ENCODE peak calls at places on chromosomes 6 and 20, in four cellular contexts. One of them, this sample, is unnamed. For H3K9me3, the result is how much of the 10 kb centered on the place peaks cover.

GRCh38 chr6:11653028-11653583 is 115.6 kb downstream of the TMEM170B start:
- DNase-seq in heart right ventricle: peak
- DNase-seq in effector memory CD4-positive, alpha-beta T cell: no peak
- DNase-seq in suprapubic skin: no peak
- DNase-seq in this sample: no peak

GRCh38 chr20:59634435-59635005 is 30.2 kb downstream of the PHACTR3 start:
- DNase-seq in heart right ventricle: no peak
- DNase-seq in effector memory CD4-positive, alpha-beta T cell: no peak
- DNase-seq in suprapubic skin: no peak
- DNase-seq in this sample: no peak

GRCh38 chr6:7236312-7237209 is 76.4 kb downstream of the SSR1 start:
- DNase-seq in heart right ventricle: no peak
- DNase-seq in effector memory CD4-positive, alpha-beta T cell: no peak
- DNase-seq in suprapubic skin: peak
- DNase-seq in this sample: no peak

GRCh38 chr20:48687097-48687800 is 140.6 kb downstream of the PREX1 start:
- DNase-seq in heart right ventricle: no peak
- DNase-seq in effector memory CD4-positive, alpha-beta T cell: no peak
- DNase-seq in suprapubic skin: no peak
- DNase-seq in this sample: no peak

GRCh38 chr6:12335717-12336116 is 45.6 kb downstream of the EDN1 start:
- DNase-seq in heart right ventricle: no peak
- DNase-seq in effector memory CD4-positive, alpha-beta T cell: no peak
- DNase-seq in suprapubic skin: no peak
- DNase-seq in this sample: no peak

GRCh38 chr6:167930300-167930699 is 67.2 kb upstream of the KIF25 start:
- DNase-seq in heart right ventricle: no peak
- DNase-seq in effector memory CD4-positive, alpha-beta T cell: no peak
- DNase-seq in suprapubic skin: no peak
- DNase-seq in this sample: no peak

GRCh38 chr20:43798591-43799149 is 71.9 kb upstream of the GTSF1L start:
- DNase-seq in heart right ventricle: no peak
- DNase-seq in effector memory CD4-positive, alpha-beta T cell: no peak
- DNase-seq in suprapubic skin: no peak
- DNase-seq in this sample: no peak

GRCh38 chr6:13794184-13794583 is 20.2 kb downstream of the MCUR1 start:
- DNase-seq in heart right ventricle: no peak
- DNase-seq in effector memory CD4-positive, alpha-beta T cell: no peak
- DNase-seq in suprapubic skin: no peak
- DNase-seq in this sample: no peak

GRCh38 chr6:114342086-114342825 is 567 bp downstream of the HS3ST5 start:
- DNase-seq in heart right ventricle: no peak
- DNase-seq in effector memory CD4-positive, alpha-beta T cell: no peak
- DNase-seq in suprapubic skin: no peak
- DNase-seq in this sample: no peak

GRCh38 chr6:13488015-13488895 is 855 bp upstream of the GFOD1 start:
- DNase-seq in heart right ventricle: peak
- DNase-seq in effector memory CD4-positive, alpha-beta T cell: no peak
- DNase-seq in suprapubic skin: peak
- DNase-seq in this sample: no peak

GRCh38 chr6:12804967-12805645 is 88.5 kb downstream of the PHACTR1 start:
- DNase-seq in heart right ventricle: no peak
- DNase-seq in effector memory CD4-positive, alpha-beta T cell: no peak
- DNase-seq in suprapubic skin: no peak
- DNase-seq in this sample: no peak

GRCh38 chr6:133467982-133468380 is 226.8 kb downstream of the EYA4 start:
- DNase-seq in heart right ventricle: no peak
- DNase-seq in effector memory CD4-positive, alpha-beta T cell: no peak
- DNase-seq in suprapubic skin: no peak
- DNase-seq in this sample: no peak

GRCh38 chr20:34515484-34516037 is 661 bp upstream of the DYNLRB1 start:
- DNase-seq in heart right ventricle: no peak
- DNase-seq in effector memory CD4-positive, alpha-beta T cell: peak
- DNase-seq in suprapubic skin: no peak
- DNase-seq in this sample: peak

GRCh38 chr20:24970030-24970553 is 21.0 kb downstream of the CST7 start:
- DNase-seq in heart right ventricle: no peak
- DNase-seq in effector memory CD4-positive, alpha-beta T cell: no peak
- DNase-seq in suprapubic skin: no peak
- DNase-seq in this sample: no peak

GRCh38 chr6:55886185-55886836 is 10.9 kb upstream of the BMP5 start:
- DNase-seq in heart right ventricle: no peak
- DNase-seq in effector memory CD4-positive, alpha-beta T cell: no peak
- DNase-seq in suprapubic skin: no peak
- DNase-seq in this sample: no peak

GRCh38 chr6:145829102-145829501 is 14.5 kb upstream of the FBXO30 start:
- DNase-seq in heart right ventricle: peak
- DNase-seq in effector memory CD4-positive, alpha-beta T cell: no peak
- DNase-seq in suprapubic skin: no peak
- DNase-seq in this sample: no peak

GRCh38 chr6:34235605-34236422 is 859 bp upstream of the HMGA1 start:
- DNase-seq in heart right ventricle: peak
- DNase-seq in effector memory CD4-positive, alpha-beta T cell: peak
- DNase-seq in suprapubic skin: peak
- DNase-seq in this sample: peak

GRCh38 chr20:48625136-48625900 is 202.5 kb downstream of the PREX1 start:
- DNase-seq in heart right ventricle: no peak
- DNase-seq in effector memory CD4-positive, alpha-beta T cell: no peak
- DNase-seq in suprapubic skin: no peak
- DNase-seq in this sample: no peak

GRCh38 chr20:61936701-61937131 is 129.0 kb downstream of the TAF4 start:
- DNase-seq in heart right ventricle: no peak
- DNase-seq in effector memory CD4-positive, alpha-beta T cell: no peak
- DNase-seq in suprapubic skin: peak
- DNase-seq in this sample: no peak

GRCh38 chr20:63895202-63895885 is 418 bp downstream of the DNAJC5 start:
- DNase-seq in heart right ventricle: no peak
- DNase-seq in effector memory CD4-positive, alpha-beta T cell: no peak
- DNase-seq in suprapubic skin: no peak
- DNase-seq in this sample: no peak

GRCh38 chr6:163711615-163712568 is 297.4 kb downstream of the QKI start:
- DNase-seq in heart right ventricle: peak
- DNase-seq in effector memory CD4-positive, alpha-beta T cell: no peak
- DNase-seq in suprapubic skin: peak
- DNase-seq in this sample: no peak

GRCh38 chr20:54037525-54037924 is 32.9 kb downstream of the BCAS1 start:
- DNase-seq in heart right ventricle: no peak
- DNase-seq in effector memory CD4-positive, alpha-beta T cell: no peak
- DNase-seq in suprapubic skin: no peak
- DNase-seq in this sample: no peak

GRCh38 chr20:61331542-61331941 is 79.5 kb downstream of the CDH4 start:
- DNase-seq in heart right ventricle: no peak
- DNase-seq in effector memory CD4-positive, alpha-beta T cell: no peak
- DNase-seq in suprapubic skin: no peak
- DNase-seq in this sample: no peak

GRCh38 chr6:11804135-11804534 is 25.5 kb upstream of the ADTRP start:
- DNase-seq in heart right ventricle: no peak
- DNase-seq in effector memory CD4-positive, alpha-beta T cell: no peak
- DNase-seq in suprapubic skin: no peak
- DNase-seq in this sample: no peak

GRCh38 chr6:136886110-136886509 is 36.0 kb upstream of the SLC35D3 start:
- DNase-seq in heart right ventricle: no peak
- DNase-seq in effector memory CD4-positive, alpha-beta T cell: no peak
- DNase-seq in suprapubic skin: no peak
- DNase-seq in this sample: no peak

GRCh38 chr6:17705778-17706579 is 746 bp downstream of the NUP153 start:
- DNase-seq in heart right ventricle: peak
- DNase-seq in effector memory CD4-positive, alpha-beta T cell: peak
- DNase-seq in suprapubic skin: no peak
- DNase-seq in this sample: peak

GRCh38 chr6:14055541-14055940 is 62.0 kb upstream of the CD83 start:
- DNase-seq in heart right ventricle: no peak
- DNase-seq in effector memory CD4-positive, alpha-beta T cell: no peak
- DNase-seq in suprapubic skin: no peak
- DNase-seq in this sample: no peak

GRCh38 chr20:35663813-35664543 is 722 bp downstream of the CPNE1 start:
- DNase-seq in heart right ventricle: peak
- DNase-seq in effector memory CD4-positive, alpha-beta T cell: peak
- DNase-seq in suprapubic skin: peak
- DNase-seq in this sample: peak

GRCh38 chr6:116253188-116253504 is 729 bp downstream of the TSPYL4 start:
- DNase-seq in heart right ventricle: no peak
- DNase-seq in effector memory CD4-positive, alpha-beta T cell: no peak
- DNase-seq in suprapubic skin: no peak
- DNase-seq in this sample: no peak

GRCh38 chr6:147000545-147001488 is 203.4 kb upstream of the STXBP5 start:
- DNase-seq in heart right ventricle: no peak
- DNase-seq in effector memory CD4-positive, alpha-beta T cell: no peak
- DNase-seq in suprapubic skin: no peak
- DNase-seq in this sample: no peak

GRCh38 chr6:144675231-144675861 is 390.2 kb downstream of the UTRN start:
- DNase-seq in heart right ventricle: no peak
- DNase-seq in effector memory CD4-positive, alpha-beta T cell: no peak
- DNase-seq in suprapubic skin: no peak
- DNase-seq in this sample: no peak
- H3K9me3 ChIP-seq in heart right ventricle: under half
- H3K9me3 ChIP-seq in effector memory CD4-positive, alpha-beta T cell: under half
- H3K9me3 ChIP-seq in suprapubic skin: under half
- H3K9me3 ChIP-seq in this sample: under half

DNA sequence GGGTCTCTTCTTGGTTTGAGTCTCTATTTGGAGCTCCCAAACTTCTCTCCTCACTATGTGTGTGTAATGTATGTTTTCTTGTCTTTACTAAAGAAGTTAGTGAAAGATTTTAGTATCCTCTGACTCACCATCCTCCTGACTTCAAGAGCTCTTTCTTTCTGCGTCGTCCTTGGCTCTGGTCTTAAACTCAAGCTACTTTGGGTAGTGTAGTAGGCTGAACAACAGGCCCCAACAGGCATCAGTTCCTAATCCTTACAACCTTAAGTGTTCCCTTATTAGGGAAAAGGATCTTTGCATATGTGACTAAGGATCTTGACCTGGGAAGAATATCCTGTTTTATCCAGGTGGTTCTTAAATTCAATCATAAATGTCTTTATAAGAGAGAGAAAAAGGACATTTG is 810.2 kb downstream of the MAFB start:
- DNase-seq in heart right ventricle: no peak
- DNase-seq in effector memory CD4-positive, alpha-beta T cell: no peak
- DNase-seq in suprapubic skin: no peak
- DNase-seq in this sample: no peak
- H3K27ac ChIP-seq in heart right ventricle: no peak
- H3K27ac ChIP-seq in effector memory CD4-positive, alpha-beta T cell: no peak
- H3K27ac ChIP-seq in suprapubic skin: no peak
- H3K27ac ChIP-seq in this sample: no peak

GRCh38 chr20:50187403-50188051 is 3.1 kb upstream of the CEBPB start:
- DNase-seq in heart right ventricle: no peak
- DNase-seq in effector memory CD4-positive, alpha-beta T cell: no peak
- DNase-seq in suprapubic skin: no peak
- DNase-seq in this sample: no peak

GRCh38 chr20:50188879-50189680 is 1.6 kb upstream of the CEBPB start:
- DNase-seq in heart right ventricle: no peak
- DNase-seq in effector memory CD4-positive, alpha-beta T cell: no peak
- DNase-seq in suprapubic skin: no peak
- DNase-seq in this sample: no peak

GRCh38 chr20:50186987-50187402 is 3.6 kb upstream of the CEBPB start:
- DNase-seq in heart right ventricle: no peak
- DNase-seq in effector memory CD4-positive, alpha-beta T cell: no peak
- DNase-seq in suprapubic skin: no peak
- DNase-seq in this sample: no peak

GRCh38 chr20:50189681-50190250 is 864 bp upstream of the CEBPB start:
- DNase-seq in heart right ventricle: no peak
- DNase-seq in effector memory CD4-positive, alpha-beta T cell: no peak
- DNase-seq in suprapubic skin: peak
- DNase-seq in this sample: no peak

GRCh38 chr20:50188287-50188688 is 2.3 kb upstream of the CEBPB start:
- DNase-seq in heart right ventricle: no peak
- DNase-seq in effector memory CD4-positive, alpha-beta T cell: no peak
- DNase-seq in suprapubic skin: no peak
- DNase-seq in this sample: no peak
- H3K4me3 ChIP-seq in heart right ventricle: no peak
- H3K4me3 ChIP-seq in effector memory CD4-positive, alpha-beta T cell: no peak
- H3K4me3 ChIP-seq in suprapubic skin: no peak
- H3K4me3 ChIP-seq in this sample: no peak

GRCh38 chr20:29740601-29740950 is 1516.9 kb upstream of the DEFB115 start:
- DNase-seq in heart right ventricle: no peak
- DNase-seq in effector memory CD4-positive, alpha-beta T cell: no peak
- DNase-seq in suprapubic skin: no peak
- DNase-seq in this sample: no peak
- H3K9me3 ChIP-seq in heart right ventricle: half or more
- H3K9me3 ChIP-seq in effector memory CD4-positive, alpha-beta T cell: under half
- H3K9me3 ChIP-seq in suprapubic skin: under half
- H3K9me3 ChIP-seq in this sample: under half

DNA sequence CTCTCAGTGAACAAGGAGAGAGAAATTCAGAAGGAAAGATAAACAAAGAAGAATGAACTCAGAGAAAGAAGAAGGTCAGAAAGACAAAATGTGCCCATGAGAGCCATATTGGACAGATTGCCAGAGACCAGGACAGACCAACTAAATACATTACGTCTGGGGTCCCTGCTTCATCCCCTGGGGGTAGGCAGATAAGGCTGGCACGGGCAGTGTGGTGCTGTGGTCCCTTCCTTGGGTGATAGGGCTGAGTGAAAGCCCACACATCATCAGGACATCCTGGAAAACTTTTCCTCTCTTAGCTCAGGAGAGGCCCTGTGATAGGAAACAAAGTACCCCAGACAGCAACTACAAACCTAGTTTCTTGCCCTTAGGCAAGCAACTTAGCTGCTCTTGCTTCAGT is 13.2 kb upstream of the ARMC12 start:
- DNase-seq in heart right ventricle: no peak
- DNase-seq in effector memory CD4-positive, alpha-beta T cell: no peak
- DNase-seq in suprapubic skin: no peak
- DNase-seq in this sample: no peak
- H3K27ac ChIP-seq in heart right ventricle: no peak
- H3K27ac ChIP-seq in effector memory CD4-positive, alpha-beta T cell: peak
- H3K27ac ChIP-seq in suprapubic skin: peak
- H3K27ac ChIP-seq in this sample: no peak

This sample was measured in naive thymus-derived CD4-positive, alpha-beta T cell.